ENCODE peak calls at places on chromosomes 7 and 10, in seven cellular contexts. H is hepatocyte, F is H9, C is OCI-LY7, Y is neural progenitor cell, D is GM12878, A is fibroblast of lung. I is an unnamed sample.

GRCh38 chr10:131943021-131943814 is 38.5 kb downstream of the BNIP3 start:
- DNase-seq in H (no peak), F (peak), C (no peak), Y (peak), D (no peak), A (no peak), I (no peak)

GRCh38 chr10:74511051-74511450 is 315.3 kb upstream of the KAT6B start:
- DNase-seq in H (no peak), F (no peak), C (no peak), Y (no peak), D (no peak), A (no peak), I (no peak)

GRCh38 chr7:57176928-57177635 is 44.8 kb upstream of the ZNF479 start:
- DNase-seq in H (no peak), F (no peak), C (no peak), Y (no peak), D (no peak), A (no peak), I (no peak)

GRCh38 chr10:14683246-14683645 is 91.5 kb downstream of the FAM107B start:
- DNase-seq in H (no peak), F (no peak), C (no peak), Y (no peak), D (no peak), A (no peak), I (peak)

GRCh38 chr10:70354566-70355233 is 27.7 kb downstream of the LRRC20 start:
- DNase-seq in H (no peak), F (no peak), C (no peak), Y (peak), D (no peak), A (no peak), I (no peak)

GRCh38 chr10:23514321-23514720 is 75.4 kb downstream of the OTUD1 start:
- DNase-seq in H (no peak), F (no peak), C (no peak), Y (no peak), D (no peak), A (no peak), I (peak)

GRCh38 chr7:122143376-122143750 is 686 bp downstream of the AASS start:
- DNase-seq in H (peak), F (no peak), C (no peak), Y (peak), D (no peak), A (peak), I (peak)

GRCh38 chr10:3774814-3775670 is 10.0 kb downstream of the KLF6 start:
- DNase-seq in H (peak), F (peak), C (no peak), Y (no peak), D (no peak), A (peak), I (peak)

GRCh38 chr7:7136423-7136822 is 45.9 kb upstream of the C1GALT1 start:
- DNase-seq in H (no peak), F (no peak), C (no peak), Y (no peak), D (no peak), A (peak), I (no peak)

DNA sequence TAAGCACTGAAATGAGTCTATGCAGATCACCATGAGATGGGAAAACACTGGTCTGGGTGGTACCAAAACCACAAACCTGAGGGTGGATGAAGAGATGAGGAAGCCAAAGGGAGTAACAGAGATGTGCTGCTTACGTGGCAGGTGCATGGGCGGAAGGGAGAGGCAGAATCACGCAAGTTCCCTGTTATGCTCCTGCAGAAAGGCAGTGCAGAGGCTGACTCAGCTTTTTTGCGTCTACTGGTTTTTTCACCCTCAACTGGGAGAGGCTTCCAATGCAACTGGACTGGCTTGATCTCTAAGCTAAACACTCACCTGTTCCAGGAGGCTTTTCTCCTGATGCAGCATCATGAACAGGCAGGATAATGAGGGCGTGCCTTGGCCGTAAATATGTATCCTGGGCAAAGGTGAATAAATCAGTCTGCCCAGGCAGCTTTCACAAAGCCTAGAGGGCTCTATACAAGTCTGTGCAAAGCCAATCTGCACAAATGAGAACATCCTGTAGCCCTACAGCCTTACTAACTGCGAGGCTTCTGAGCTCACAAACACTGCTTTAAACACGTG is 95.4 kb upstream of the AFAP1L2 start:
- DNase-seq in H (peak), F (no peak), C (peak), Y (no peak), D (no peak), A (no peak), I (peak)
- H2AFZ ChIP-seq in H (no peak), F (no peak), C (no peak), Y (no peak), D (peak), A (no peak), I (peak)

GRCh38 chr7:146956853-146957252 is 840.3 kb downstream of the CNTNAP2 start:
- DNase-seq in H (no peak), F (no peak), C (no peak), Y (no peak), D (no peak), A (peak), I (no peak)
- H2AFZ ChIP-seq in H (no peak), F (no peak), C (no peak), Y (no peak), D (no peak), A (no peak), I (no peak)

GRCh38 chr7:22090107-22090506 is 144.4 kb upstream of the CDCA7L start:
- DNase-seq in H (no peak), F (no peak), C (no peak), Y (no peak), D (no peak), A (no peak), I (no peak)

GRCh38 chr7:22082886-22083710 is 137.4 kb upstream of the CDCA7L start:
- DNase-seq in H (peak), F (peak), C (peak), Y (peak), D (peak), A (peak), I (peak)

GRCh38 chr7:22083711-22084289 is 138.1 kb upstream of the CDCA7L start:
- DNase-seq in H (peak), F (no peak), C (no peak), Y (no peak), D (no peak), A (peak), I (no peak)

GRCh38 chr7:22090512-22090911 is 144.8 kb upstream of the CDCA7L start:
- DNase-seq in H (no peak), F (no peak), C (no peak), Y (no peak), D (no peak), A (no peak), I (no peak)

GRCh38 chr7:22087861-22088260 is 142.2 kb upstream of the CDCA7L start:
- DNase-seq in H (no peak), F (no peak), C (no peak), Y (no peak), D (no peak), A (no peak), I (no peak)
- H2AFZ ChIP-seq in H (no peak), F (no peak), C (no peak), Y (no peak), D (no peak), A (no peak), I (no peak)

GRCh38 chr10:100345570-100346330 is 1.3 kb upstream of the SCD start:
- DNase-seq in H (no peak), F (no peak), C (peak), Y (peak), D (no peak), A (peak), I (peak)

GRCh38 chr10:100340948-100341847 is 5.8 kb upstream of the SCD start:
- DNase-seq in H (peak), F (no peak), C (no peak), Y (peak), D (no peak), A (no peak), I (no peak)

GRCh38 chr10:100341953-100342626 is 4.9 kb upstream of the SCD start:
- DNase-seq in H (peak), F (peak), C (peak), Y (peak), D (no peak), A (peak), I (peak)

GRCh38 chr10:100344386-100344785 is 2.6 kb upstream of the SCD start:
- DNase-seq in H (no peak), F (no peak), C (no peak), Y (no peak), D (no peak), A (no peak), I (no peak)

DNA sequence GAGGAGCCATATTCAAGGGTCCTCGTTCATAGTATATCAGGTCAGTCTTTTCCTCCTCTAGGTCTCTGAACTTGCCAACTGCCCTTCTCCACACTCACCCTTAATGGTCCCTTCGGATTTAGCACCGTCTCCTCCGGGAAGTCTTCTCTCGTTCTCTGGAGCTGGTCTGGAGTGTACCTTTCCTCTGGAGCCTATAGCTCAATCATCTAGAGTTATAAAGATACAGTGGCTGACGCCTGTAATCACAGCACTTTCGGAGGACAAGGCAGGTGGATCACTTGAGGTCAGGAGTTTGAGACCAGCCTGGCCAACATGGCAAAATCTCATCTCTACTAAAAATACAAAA is 4.4 kb upstream of the SCD start:
- DNase-seq in H (no peak), F (no peak), C (no peak), Y (no peak), D (no peak), A (no peak), I (no peak)
- H2AFZ ChIP-seq in H (no peak), F (no peak), C (no peak), Y (peak), D (no peak), A (no peak), I (peak)

GRCh38 chr7:143931739-143932138 is 3.3 kb upstream of the OR2F2 start:
- DNase-seq in H (no peak), F (no peak), C (no peak), Y (no peak), D (no peak), A (no peak), I (no peak)
- H2AFZ ChIP-seq in H (no peak), F (no peak), C (no peak), Y (no peak), D (no peak), A (no peak), I (no peak)

DNA sequence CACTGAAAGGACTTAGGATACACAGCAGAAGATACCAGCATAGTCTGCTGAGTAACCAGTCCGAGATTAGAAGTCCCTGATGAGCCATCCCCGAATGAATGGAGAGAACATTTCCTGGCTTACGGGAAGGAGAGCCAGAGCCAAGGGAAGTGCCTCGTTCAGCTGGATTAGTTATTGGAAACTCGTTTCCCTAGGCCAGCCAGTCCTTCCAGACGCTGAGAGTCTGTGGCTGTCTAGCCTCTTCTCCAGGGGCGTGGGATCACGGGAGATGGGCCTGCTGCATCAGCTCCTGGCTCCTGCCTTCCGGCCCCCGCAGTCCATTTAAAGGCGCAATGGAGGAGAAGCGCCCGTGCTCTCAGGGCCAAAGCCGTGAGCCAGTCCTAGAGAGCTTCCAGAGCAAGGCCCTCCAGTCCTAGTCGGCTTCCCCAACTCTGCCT is 712.8 kb downstream of the PARD3 start:
- DNase-seq in H (peak), F (no peak), C (no peak), Y (no peak), D (no peak), A (peak), I (no peak)
- H2AFZ ChIP-seq in H (no peak), F (no peak), C (no peak), Y (peak), D (no peak), A (peak), I (peak)